ENCODE peak calls at places on chromosomes 6 and 20, in five cellular contexts. H is hippocampal formation, E is T-cell, G is T-helper 17 cell, T is NCI-H2081. X is an unnamed sample.

GRCh38 chr6:107811591-107812218 is 12.4 kb downstream of the SCML4 start:
- DNase-seq in H (peak), E (no peak), G (no peak), T (no peak), X (no peak)

GRCh38 chr6:26607434-26608230 is 10.9 kb downstream of the ABT1 start:
- DNase-seq in H (peak), E (peak), G (no peak), T (peak), X (peak)

GRCh38 chr20:44615169-44615791 is 32.9 kb downstream of the PKIG start:
- DNase-seq in H (no peak), E (no peak), G (no peak), T (no peak), X (no peak)

GRCh38 chr20:32845786-32846185 is 12.9 kb upstream of the EFCAB8 start:
- DNase-seq in H (no peak), E (no peak), G (no peak), T (no peak), X (no peak)

GRCh38 chr6:151445482-151445881 is 6.4 kb downstream of the RMND1 start:
- DNase-seq in H (no peak), E (no peak), G (no peak), T (no peak), X (no peak)

GRCh38 chr6:37435373-37435772 is 2.4 kb downstream of the CMTR1 start:
- DNase-seq in H (no peak), E (no peak), G (no peak), T (no peak), X (no peak)

GRCh38 chr6:110878751-110879539 is 4.4 kb downstream of the AMD1 start:
- DNase-seq in H (peak), E (peak), G (no peak), T (peak), X (no peak)

GRCh38 chr20:35823937-35824336 is 52.1 kb downstream of the PHF20 start:
- DNase-seq in H (no peak), E (no peak), G (no peak), T (no peak), X (no peak)

GRCh38 chr6:44332585-44332984 is 9.9 kb upstream of the SPATS1 start:
- DNase-seq in H (no peak), E (no peak), G (no peak), T (no peak), X (no peak)

GRCh38 chr6:88712243-88712936 is 251.0 kb downstream of the RNGTT start:
- DNase-seq in H (no peak), E (no peak), G (no peak), T (no peak), X (no peak)

X was measured in NCI-H774.